ENCODE peak calls at places on chromosomes 16 and 17, in six cellular contexts. Y, H, X, U, J and V are unnamed samples.

GRCh38 chr17:17042851-17043667 is 802 bp downstream of the MPRIP start:
- DNase-seq in J (no peak), Y (peak; percentile 14), X (no peak), U (no peak), H (no peak), V (no peak)

GRCh38 chr17:75289832-75290337 is 652 bp upstream of the SLC25A19 start:
- DNase-seq in H (peak; percentile 70), J (no peak), Y (peak; percentile 73), U (peak; percentile 71), X (no peak), V (no peak)

GRCh38 chr17:58507123-58507634 is 7.3 kb downstream of the MTMR4 start:
- DNase-seq in U (no peak), Y (no peak), H (no peak), X (no peak), J (peak; percentile 78), V (no peak)

GRCh38 chr16:426115-426905 is 861 bp downstream of the RAB11FIP3 start:
- DNase-seq in U (no peak), X (peak; percentile 63), Y (peak; percentile 24), J (no peak), H (no peak), V (peak; percentile 70)

GRCh38 chr16:84507011-84507982 is 2.8 kb upstream of the MEAK7 start:
- DNase-seq in J (no peak), H (no peak), Y (no peak), U (peak; percentile 45), X (no peak), V (no peak)

GRCh38 chr17:48134912-48135480 is 27.4 kb downstream of the SNX11 start:
- DNase-seq in X (no peak), J (no peak), H (no peak), Y (peak; percentile 21), U (no peak), V (no peak)

GRCh38 chr16:50666658-50667496 is 14.2 kb downstream of the SNX20 start:
- DNase-seq in J (no peak), U (peak; percentile 58), X (no peak), H (no peak), Y (no peak), V (no peak)

GRCh38 chr17:68704897-68705296 is 103.7 kb upstream of the FAM20A start:
- DNase-seq in Y (no peak), H (no peak), X (no peak), U (no peak), J (no peak), V (no peak)

GRCh38 chr17:17525331-17525730 is 29.1 kb upstream of the RASD1 start:
- DNase-seq in Y (no peak), J (no peak), U (no peak), H (no peak), X (no peak), V (no peak)

GRCh38 chr16:48583075-48584065 is 26.6 kb downstream of the N4BP1 start:
- DNase-seq in H (no peak), U (no peak), J (no peak), Y (no peak), X (no peak), V (no peak)

GRCh38 chr17:40547079-40547784 is 18.0 kb downstream of the CCR7 start:
- DNase-seq in U (no peak), X (no peak), H (no peak), Y (no peak), J (no peak), V (no peak)

GRCh38 chr17:39173539-39174274 is 7.7 kb upstream of the ARL5C start:
- DNase-seq in X (no peak), J (no peak), U (no peak), Y (no peak), H (no peak), V (no peak)

GRCh38 chr16:12896562-12896961 is 4.8 kb upstream of the SHISA9 start:
- DNase-seq in J (peak; percentile 74), X (no peak), H (peak; percentile 60), Y (peak; percentile 53), U (no peak), V (peak; percentile 27)

GRCh38 chr17:27466748-27467375 is 10.6 kb downstream of the KSR1 start:
- DNase-seq in U (peak; percentile 87), J (no peak), H (no peak), Y (peak; percentile 60), X (no peak), V (no peak)

GRCh38 chr17:42537826-42538451 is 1.9 kb downstream of the NAGLU start:
- DNase-seq in H (no peak), X (no peak), Y (no peak), U (no peak), J (no peak), V (no peak)

GRCh38 chr16:75244225-75244792 is 7.1 kb downstream of the BCAR1 start:
- DNase-seq in Y (no peak), H (no peak), X (no peak), J (no peak), U (no peak), V (no peak)

GRCh38 chr17:43913584-43913983 is 6.2 kb upstream of the MPP2 start:
- DNase-seq in X (no peak), Y (no peak), U (no peak), H (no peak), J (no peak), V (no peak)

DNA sequence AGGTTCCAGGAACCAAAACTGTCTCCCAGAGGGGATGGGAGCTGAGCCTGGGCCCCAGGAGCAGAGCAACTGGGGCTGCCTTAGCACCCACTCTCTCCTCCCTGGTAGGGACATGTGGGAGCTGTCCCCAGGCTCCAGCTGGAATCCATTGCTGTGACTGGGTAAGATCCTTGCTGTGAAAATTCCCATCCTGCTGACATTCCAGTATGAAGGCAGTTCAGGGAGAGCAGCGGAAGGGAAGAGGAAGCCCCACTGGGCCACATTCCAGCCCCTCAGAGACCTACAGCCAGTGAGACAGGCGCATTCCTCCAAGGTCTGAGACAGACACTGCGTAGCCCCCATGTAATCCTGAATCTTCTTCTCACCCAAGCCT is 24.2 kb downstream of the MYO18A start:
- DNase-seq in Y (no peak), J (no peak), U (no peak), X (no peak), H (no peak), V (no peak)
- TF ChIP-seq CHD2 in Y (no peak), J (no peak), U (no peak), X (no peak), H (no peak), V (no peak)

DNA sequence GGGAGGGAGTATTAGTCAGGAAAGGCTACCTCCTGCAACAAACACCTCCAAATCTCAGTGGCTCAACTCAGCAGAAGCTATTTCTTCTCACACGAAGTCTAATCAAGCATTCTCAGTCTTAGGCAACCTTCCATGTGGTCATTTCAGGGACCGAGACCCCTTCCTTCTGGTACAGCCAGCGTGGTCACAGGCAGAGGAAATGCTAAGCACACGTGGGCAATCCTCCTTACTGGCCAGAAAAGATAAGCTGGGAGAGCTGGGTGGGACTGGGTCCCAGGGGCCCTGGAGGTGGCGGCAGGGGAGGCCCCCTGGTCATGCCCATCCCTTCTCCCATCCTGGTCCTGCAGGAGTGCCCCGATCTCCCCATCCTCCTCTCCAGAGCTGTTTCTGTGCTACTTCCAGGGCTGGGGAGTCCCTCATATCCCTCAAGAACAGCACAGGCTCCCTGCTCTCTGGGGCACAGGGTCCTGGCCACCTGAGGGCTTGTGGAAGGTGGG is 5.7 kb upstream of the CX3CL1 start:
- DNase-seq in J (no peak), U (no peak), X (no peak), H (no peak), Y (no peak), V (no peak)
- TF ChIP-seq CHD2 in J (no peak), U (no peak), X (no peak), H (no peak), Y (no peak), V (no peak)

GRCh38 chr17:2189231-2189630 is 114.4 kb downstream of the SMG6 start:
- DNase-seq in U (no peak), J (no peak), H (no peak), Y (no peak), X (no peak), V (no peak)
- TF ChIP-seq CHD2 in U (no peak), J (no peak), H (no peak), Y (no peak), X (no peak), V (no peak)

GRCh38 chr17:63414222-63414621 is 31.9 kb downstream of the CYB561 start:
- DNase-seq in U (no peak), J (no peak), X (no peak), Y (peak; percentile 56), H (no peak), V (no peak)
- TF ChIP-seq CHD2 in U (no peak), J (no peak), X (no peak), Y (no peak), H (no peak), V (no peak)

GRCh38 chr17:78248051-78248914 is 16.9 kb downstream of the TMEM235 start:
- DNase-seq in U (no peak), J (no peak), Y (no peak), H (no peak), X (no peak), V (no peak)
- TF ChIP-seq CHD2 in U (no peak), J (no peak), Y (no peak), H (no peak), X (no peak), V (no peak)

DNA sequence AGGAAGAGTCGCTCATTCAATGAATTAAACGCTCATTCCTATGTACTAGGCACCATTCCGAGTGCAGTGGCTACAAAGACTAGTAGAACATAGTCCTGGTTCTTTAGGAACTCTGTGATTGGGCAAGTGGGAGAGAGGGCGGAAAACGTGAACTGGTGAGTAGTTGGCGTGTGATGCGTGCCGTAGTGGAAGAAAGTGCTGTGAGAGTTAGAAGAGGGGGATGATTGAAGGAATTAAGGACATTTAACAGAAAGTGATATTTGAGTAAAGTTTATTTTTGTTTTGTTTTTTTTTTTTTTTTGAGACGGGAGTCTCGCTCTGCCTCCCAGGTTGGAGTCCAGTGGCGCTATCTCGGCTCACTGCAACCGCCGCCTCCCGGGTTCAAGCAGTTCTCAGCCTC is 7.9 kb upstream of the SLFN14 start:
- DNase-seq in X (no peak), U (no peak), J (peak; percentile 29), Y (peak; percentile 65), H (peak; percentile 54), V (peak; percentile 27)
- TF ChIP-seq CHD2 in X (no peak), U (no peak), J (no peak), Y (no peak), H (no peak), V (no peak)

GRCh38 chr17:73719588-73720071 is 75.4 kb upstream of the SDK2 start:
- DNase-seq in U (no peak), H (no peak), X (no peak), Y (no peak), J (peak; percentile 65), V (peak; percentile 96)
- TF ChIP-seq CHD2 in U (no peak), H (no peak), X (no peak), Y (no peak), J (no peak), V (peak; percentile 85)